ENCODE peak calls at places on chromosomes 2 and 18, in four cellular contexts. O is GM23248, A is neural progenitor cell, V is PC-3. R is an unnamed sample.

GRCh38 chr2:219384083-219384713 is 3.5 kb downstream of the DNPEP start:
- DNase-seq in V (no peak), O (no peak), A (peak), R (no peak)

GRCh38 chr2:45435316-45435715 is 175.8 kb downstream of the SRBD1 start:
- DNase-seq in A (no peak), V (no peak), O (peak), R (peak)

GRCh38 chr2:37713258-37713700 is 41.8 kb upstream of the CDC42EP3 start:
- DNase-seq in A (no peak), V (peak), O (peak), R (peak)

GRCh38 chr18:35026407-35027061 is 14.7 kb upstream of the MAPRE2 start:
- DNase-seq in O (no peak), V (no peak), A (peak), R (no peak)

GRCh38 chr2:102033750-102034682 is 42.3 kb downstream of the IL1R2 start:
- DNase-seq in V (no peak), O (no peak), A (no peak), R (no peak)

GRCh38 chr18:457120-457519 is 43.4 kb downstream of the COLEC12 start:
- DNase-seq in V (no peak), A (peak), O (peak), R (no peak)

GRCh38 chr2:79013629-79014028 is 11.9 kb upstream of the REG3G start:
- DNase-seq in V (no peak), O (no peak), A (no peak), R (no peak)

GRCh38 chr2:72722492-72723090 is 103.2 kb downstream of the EXOC6B start:
- DNase-seq in O (peak), A (no peak), V (no peak), R (peak)

GRCh38 chr18:4549164-4549920 is 94.2 kb upstream of the DLGAP1 start:
- DNase-seq in V (no peak), A (no peak), O (no peak), R (peak)

GRCh38 chr2:21599417-21599816 is 475.6 kb downstream of the TDRD15 start:
- DNase-seq in O (no peak), A (no peak), V (no peak), R (no peak)

GRCh38 chr18:41761329-41762028 is 193.6 kb upstream of the PIK3C3 start:
- DNase-seq in A (no peak), O (peak), V (peak), R (peak)

GRCh38 chr2:42170619-42171395 is 1.7 kb downstream of the EML4 start:
- DNase-seq in O (no peak), A (no peak), V (no peak), R (no peak)

GRCh38 chr2:140122001-140122400 is 1341.8 kb upstream of the NXPH2 start:
- DNase-seq in A (no peak), O (no peak), V (peak), R (peak)

GRCh38 chr2:234917245-234917975 is 34.4 kb upstream of the SH3BP4 start:
- DNase-seq in A (no peak), V (no peak), O (peak), R (peak)

GRCh38 chr2:86787701-86788100 is 3.0 kb downstream of the CD8A start:
- DNase-seq in A (peak), V (no peak), O (no peak), R (no peak)

GRCh38 chr2:187982668-187983067 is 309.0 kb upstream of the GULP1 start:
- DNase-seq in A (no peak), O (peak), V (peak), R (peak)

GRCh38 chr2:67455219-67456142 is 58.3 kb downstream of the ETAA1 start:
- DNase-seq in O (no peak), V (peak), A (no peak), R (peak)

GRCh38 chr2:218168635-218169462 is 2.1 kb upstream of the CXCR1 start:
- DNase-seq in A (peak), O (peak), V (peak), R (no peak)

GRCh38 chr2:182715121-182715895 is 749 bp upstream of the DNAJC10 start:
- DNase-seq in V (peak), A (no peak), O (peak), R (peak)

GRCh38 chr2:182715896-182716664 is at the start of gene DNAJC10:
- DNase-seq in V (peak), O (peak), A (peak), R (peak)

GRCh38 chr2:182717451-182718215 is 1.6 kb downstream of the DNAJC10 start:
- DNase-seq in O (no peak), V (no peak), A (no peak), R (no peak)

GRCh38 chr2:182716665-182716990 is 571 bp downstream of the DNAJC10 start:
- DNase-seq in O (no peak), V (peak), A (no peak), R (no peak)

GRCh38 chr2:182713611-182714010 is 2.4 kb upstream of the DNAJC10 start:
- DNase-seq in A (no peak), O (no peak), V (no peak), R (no peak)
- H3K4me2 ChIP-seq in A (no peak), O (no peak), V (no peak), R (no peak)

DNA sequence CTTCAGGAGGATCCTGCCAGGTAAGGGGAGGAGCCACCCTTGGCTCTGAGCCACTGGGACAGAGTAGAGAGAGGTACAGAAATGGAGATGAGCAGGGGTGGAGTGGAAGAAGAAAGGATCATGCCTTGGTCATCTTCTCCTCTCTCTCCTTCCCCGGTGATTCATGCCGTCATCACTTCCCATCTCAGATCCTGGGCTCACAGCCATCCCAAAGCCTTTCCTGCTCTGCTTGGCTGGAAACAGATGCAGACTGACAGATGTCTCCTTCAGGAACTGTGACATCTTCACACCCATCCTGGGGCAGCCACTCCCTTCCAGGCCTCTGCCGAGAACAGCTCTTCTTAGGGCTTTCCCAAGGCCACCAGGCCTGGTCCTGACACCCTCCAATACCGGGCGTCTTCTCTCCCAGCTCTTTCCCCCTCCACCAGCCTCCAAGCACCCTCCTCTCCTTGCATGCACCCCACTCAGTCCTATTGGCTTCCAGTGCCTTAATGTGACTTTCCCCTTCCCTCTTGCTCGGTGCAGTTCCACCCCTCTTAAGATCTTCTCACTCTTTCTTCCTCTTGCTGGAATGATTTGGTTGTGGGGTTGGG is 58.3 kb upstream of the TNP1 start:
- DNase-seq in V (peak), O (peak), A (no peak), R (peak)
- H2AFZ ChIP-seq in V (no peak), O (no peak), A (no peak), R (no peak)

GRCh38 chr2:217070043-217070430 is 210.2 kb upstream of the TNP1 start:
- DNase-seq in A (no peak), O (no peak), V (no peak), R (no peak)
- H3K27ac ChIP-seq in A (no peak), O (no peak), V (no peak), R (no peak)

GRCh38 chr18:10726198-10727068 is 200.6 kb downstream of the NAPG start:
- DNase-seq in V (no peak), A (no peak), O (no peak), R (no peak)
- H3K4me2 ChIP-seq in V (no peak), A (no peak), O (no peak), R (peak)